ENCODE peak calls at places on chromosomes 1 and 21, in seven cellular contexts. Z is H1, C is right lobe of liver, X is ovary, P is IMR-90, F is breast epithelium, K is esophagus squamous epithelium. R is an unnamed sample.

GRCh38 chr1:225897595-225898514 is 8.9 kb upstream of the LEFTY1 start:
- DNase-seq in Z (no peak), C (no peak), X (no peak), P (no peak), F (no peak), K (no peak), R (no peak)

GRCh38 chr1:161068306-161069200 is 1.1 kb downstream of the ARHGAP30 start:
- DNase-seq in Z (no peak), C (peak; percentile 60), X (no peak), P (no peak), F (no peak), K (peak; percentile 41), R (peak; percentile 85)

GRCh38 chr1:226814751-226815496 is 55.5 kb upstream of the PSEN2 start:
- DNase-seq in Z (no peak), C (no peak), X (peak; percentile 70), P (peak; percentile 91), F (peak; percentile 93), K (no peak), R (no peak)

GRCh38 chr1:162016616-162017015 is 7.1 kb downstream of the OLFML2B start:
- DNase-seq in Z (no peak), C (no peak), X (no peak), P (no peak), F (no peak), K (no peak), R (no peak)

GRCh38 chr1:214824758-214825157 is 221.8 kb downstream of the CENPF start:
- DNase-seq in Z (no peak), C (no peak), X (no peak), P (no peak), F (no peak), K (no peak), R (no peak)

GRCh38 chr1:15400627-15401026 is 9.1 kb upstream of the EFHD2 start:
- DNase-seq in Z (no peak), C (no peak), X (no peak), P (no peak), F (peak; percentile 82), K (no peak), R (no peak)

GRCh38 chr21:45246535-45247320 is 41.0 kb downstream of the POFUT2 start:
- DNase-seq in Z (no peak), C (no peak), X (no peak), P (no peak), F (no peak), K (no peak), R (no peak)

GRCh38 chr1:235069577-235070563 is 58.8 kb downstream of the TOMM20 start:
- DNase-seq in Z (no peak), C (peak; percentile 98), X (peak; percentile 44), P (peak; percentile 98), F (peak; percentile 95), K (no peak), R (peak; percentile 90)

GRCh38 chr1:236868625-236869467 is 73.8 kb downstream of the MTR start:
- DNase-seq in Z (peak; percentile 27), C (peak; percentile 56), X (no peak), P (peak; percentile 77), F (no peak), K (no peak), R (peak; percentile 33)

GRCh38 chr1:153985341-153985912 is 712 bp downstream of the RAB13 start:
- DNase-seq in Z (no peak), C (no peak), X (peak; percentile 79), P (peak; percentile 88), F (no peak), K (no peak), R (peak; percentile 52)

GRCh38 chr21:37249112-37249904 is 17.8 kb downstream of the VPS26C start:
- DNase-seq in Z (no peak), C (no peak), X (no peak), P (no peak), F (no peak), K (no peak), R (no peak)

GRCh38 chr1:208652300-208653160 is 408.3 kb upstream of the PLXNA2 start:
- DNase-seq in Z (peak; percentile 25), C (peak; percentile 51), X (peak; percentile 28), P (peak; percentile 66), F (peak; percentile 17), K (no peak), R (peak; percentile 40)

GRCh38 chr1:183417691-183418491 is at the start of gene NMNAT2:
- DNase-seq in Z (no peak), C (no peak), X (no peak), P (peak; percentile 25), F (no peak), K (no peak), R (peak; percentile 66)

GRCh38 chr1:212964102-212964501 is 13.8 kb downstream of the VASH2 start:
- DNase-seq in Z (no peak), C (no peak), X (no peak), P (no peak), F (no peak), K (no peak), R (no peak)

GRCh38 chr1:47986741-47987140 is 10.4 kb downstream of the TRABD2B start:
- DNase-seq in Z (no peak), C (no peak), X (no peak), P (no peak), F (no peak), K (no peak), R (peak; percentile 77)

GRCh38 chr1:13605159-13605558 is 21.5 kb downstream of the PDPN start:
- DNase-seq in Z (no peak), C (no peak), X (no peak), P (peak; percentile 36), F (no peak), K (no peak), R (no peak)

DNA sequence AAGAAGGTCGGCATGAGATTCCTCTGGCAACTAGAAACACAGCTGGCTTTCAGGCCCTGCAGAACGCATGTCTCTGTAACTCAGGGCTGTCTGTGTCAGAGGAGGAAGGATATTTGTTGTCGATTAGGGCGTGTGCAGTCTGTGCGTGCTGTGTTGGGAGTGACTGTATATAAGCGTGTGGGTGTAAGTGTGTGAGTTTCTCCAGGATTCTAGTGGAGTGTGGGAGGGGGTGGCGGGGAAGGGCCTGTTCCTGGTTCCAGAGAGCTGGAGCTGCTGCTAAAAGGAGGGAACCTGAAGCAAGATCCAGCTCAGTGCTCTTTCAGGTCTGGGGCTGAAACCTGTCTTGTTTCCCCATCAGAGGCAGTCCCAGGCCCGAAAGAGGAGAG is 74.3 kb downstream of the SLC16A1 start:
- DNase-seq in Z (no peak), C (no peak), X (no peak), P (peak; percentile 22), F (no peak), K (no peak), R (no peak)
- TF ChIP-seq POLR2A in Z (no peak), C (no peak), X (no peak), P (no peak), F (no peak), K (no peak), R (no peak)

DNA sequence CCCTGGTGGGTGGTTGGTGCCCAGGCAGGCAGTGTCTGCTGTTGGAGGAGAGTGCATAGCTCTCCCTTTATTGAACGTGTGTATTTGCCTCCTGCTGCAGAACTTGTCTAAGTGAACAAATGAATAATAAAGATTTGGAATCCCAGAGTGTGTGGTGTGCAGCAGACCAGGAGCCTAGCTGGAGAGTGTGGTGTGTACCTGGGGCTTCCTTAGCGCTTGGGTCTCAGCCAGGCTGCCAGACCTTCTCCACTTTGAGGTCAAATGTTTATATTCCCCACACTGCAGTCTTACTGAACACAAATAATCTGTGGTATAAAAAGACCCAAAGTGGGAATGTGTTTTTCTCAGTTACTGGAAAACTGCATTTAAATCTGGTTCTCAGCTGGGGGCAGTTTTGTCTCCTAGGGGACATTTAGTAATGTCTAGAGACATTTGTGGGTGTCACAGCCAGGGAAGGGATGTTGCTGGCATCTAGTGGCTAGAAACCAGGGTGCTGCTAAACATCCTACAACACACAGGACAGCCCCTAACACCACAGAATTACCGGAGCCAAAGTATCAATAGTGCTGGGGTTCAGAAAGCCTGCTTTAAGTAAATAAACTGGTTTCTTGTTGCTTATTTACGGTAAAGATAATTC is 23.6 kb downstream of the SLC37A1 start:
- DNase-seq in Z (no peak), C (no peak), X (no peak), P (no peak), F (no peak), K (no peak), R (peak; percentile 16)
- TF ChIP-seq CTCF in Z (peak; percentile 54), C (peak; percentile 29), X (no peak), P (peak; percentile 16), F (no peak), K (no peak), R (no peak)

GRCh38 chr1:232557661-232558260 is 72.2 kb downstream of the SIPA1L2 start:
- DNase-seq in Z (no peak), C (no peak), X (no peak), P (no peak), F (no peak), K (no peak), R (no peak)
- H3K4me1 ChIP-seq in Z (peaks cover 3% of the 10 kb centered on the region), C (no peaks in the 10 kb centered on the region), X (peaks cover 14% of the 10 kb centered on the region), P (peaks cover 18% of the 10 kb centered on the region), F (peaks cover 4% of the 10 kb centered on the region), K (no peaks in the 10 kb centered on the region), R (peaks cover 26% of the 10 kb centered on the region)

GRCh38 chr1:35882945-35883680 is at the start of gene AGO1:
- DNase-seq in Z (peak; percentile 85), C (peak; percentile 96), X (peak; percentile 94), P (peak; percentile 89), F (peak; percentile 89), K (peak; percentile 63), R (peak; percentile 99)
- TF ChIP-seq POLR2A in Z (no peak), C (peak; percentile 80), X (peak; percentile 59), P (no peak), F (no peak), K (peak; percentile 42), R (peak; percentile 57)

R was measured in upper lobe of left lung.